ENCODE peak calls at places on chromosomes 13 and 19, in nine cellular contexts. S is heart left ventricle, F is esophagus muscularis mucosa, O is stomach, T is fibroblast of lung, Y is neuronal stem cell, R is psoas muscle, M is tibial artery, W is left ventricle myocardium inferior. Q is an unnamed sample.

GRCh38 chr13:98214008-98214643 is 37.1 kb upstream of the RNF113B start:
- DNase-seq in S (no peak), F (no peak), O (no peak), T (peak; percentile 86), Y (no peak), R (peak; percentile 50), M (no peak), W (no peak), Q (no peak)

GRCh38 chr19:42529248-42529764 is 1.0 kb upstream of the CEACAM1 start:
- DNase-seq in S (peak; percentile 30), F (no peak), O (peak; percentile 81), T (peak; percentile 7), Y (peak; percentile 41), R (peak; percentile 62), M (no peak), W (peak; percentile 25), Q (no peak)

GRCh38 chr13:113947321-113948033 is 26.4 kb downstream of the C13orf46 start:
- DNase-seq in S (peak; percentile 54), F (no peak), O (peak; percentile 66), T (no peak), Y (no peak), R (peak; percentile 84), M (peak; percentile 86), W (peak; percentile 42), Q (peak; percentile 87)

GRCh38 chr13:27024062-27024461 is 147.5 kb downstream of the USP12 start:
- DNase-seq in S (no peak), F (no peak), O (no peak), T (no peak), Y (no peak), R (no peak), M (no peak), W (no peak), Q (no peak)

GRCh38 chr19:30044273-30045259 is 102.5 kb downstream of the URI1 start:
- DNase-seq in S (no peak), F (no peak), O (no peak), T (no peak), Y (no peak), R (no peak), M (no peak), W (no peak), Q (no peak)

GRCh38 chr19:51166846-51167490 is 24.9 kb downstream of the SIGLEC7 start:
- DNase-seq in S (peak; percentile 41), F (no peak), O (no peak), T (no peak), Y (no peak), R (no peak), M (no peak), W (no peak), Q (no peak)

GRCh38 chr13:32212420-32212819 is 102.7 kb downstream of the ZAR1L start:
- DNase-seq in S (no peak), F (no peak), O (no peak), T (peak; percentile 92), Y (no peak), R (no peak), M (no peak), W (no peak), Q (no peak)

GRCh38 chr19:14135985-14136508 is 342 bp downstream of the ASF1B start:
- DNase-seq in S (no peak), F (no peak), O (no peak), T (no peak), Y (no peak), R (peak; percentile 66), M (no peak), W (no peak), Q (no peak)

GRCh38 chr19:18470153-18470552 is 32.2 kb upstream of the ISYNA1 start:
- DNase-seq in S (no peak), F (no peak), O (no peak), T (no peak), Y (no peak), R (no peak), M (no peak), W (no peak), Q (peak; percentile 44)

GRCh38 chr13:74015137-74015536 is 119.1 kb downstream of the KLF12 start:
- DNase-seq in S (no peak), F (no peak), O (no peak), T (no peak), Y (no peak), R (no peak), M (no peak), W (no peak), Q (no peak)

GRCh38 chr19:10686661-10687517 is 14.3 kb upstream of the QTRT1 start:
- DNase-seq in S (peak; percentile 54), F (no peak), O (no peak), T (peak; percentile 64), Y (no peak), R (no peak), M (no peak), W (peak; percentile 73), Q (no peak)

GRCh38 chr19:6034512-6034911 is 56.6 kb upstream of the RANBP3 start:
- DNase-seq in S (no peak), F (no peak), O (no peak), T (no peak), Y (no peak), R (no peak), M (peak; percentile 13), W (no peak), Q (no peak)

GRCh38 chr13:100399455-100399854 is 189.1 kb downstream of the GGACT start:
- DNase-seq in S (no peak), F (no peak), O (no peak), T (no peak), Y (no peak), R (no peak), M (no peak), W (no peak), Q (no peak)
- H3K4me1 ChIP-seq in S (no peaks in the 10 kb centered on the region), F (no peaks in the 10 kb centered on the region), O (no peaks in the 10 kb centered on the region), T (peaks cover 3% of the 10 kb centered on the region), Y (peaks cover 10% of the 10 kb centered on the region), R (no peaks in the 10 kb centered on the region), M (no peaks in the 10 kb centered on the region), W (no peaks in the 10 kb centered on the region), Q (no peaks in the 10 kb centered on the region)

DNA sequence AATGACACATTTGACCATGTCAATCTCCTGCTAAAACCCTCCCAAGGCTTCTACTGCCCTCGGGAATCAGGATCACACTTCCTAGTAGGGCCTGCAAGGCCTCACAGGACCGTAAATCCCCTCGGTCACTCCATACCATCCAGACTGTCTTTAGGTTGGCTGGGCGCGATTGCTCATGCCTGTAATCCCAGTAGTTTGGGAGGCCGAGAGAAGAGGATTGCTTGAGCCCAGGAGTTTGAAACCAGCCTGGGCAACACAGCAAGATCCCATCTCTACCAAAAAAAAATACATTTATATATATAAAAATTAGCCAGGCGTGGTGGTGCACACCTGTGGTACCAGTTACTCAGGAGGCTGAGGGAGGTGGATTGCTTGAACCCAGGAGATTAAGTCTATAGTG is 15.0 kb downstream of the TMEM143 start:
- DNase-seq in S (no peak), F (no peak), O (no peak), T (no peak), Y (no peak), R (no peak), M (no peak), W (no peak), Q (no peak)
- H3K27ac ChIP-seq in S (no peak overlapping the region), F (no peak overlapping the region), O (no peak overlapping the region), T (no peak overlapping the region), Y (no peak overlapping the region), R (no peak overlapping the region), M (no peak overlapping the region), W (no peak overlapping the region), Q (no peak overlapping the region)

DNA sequence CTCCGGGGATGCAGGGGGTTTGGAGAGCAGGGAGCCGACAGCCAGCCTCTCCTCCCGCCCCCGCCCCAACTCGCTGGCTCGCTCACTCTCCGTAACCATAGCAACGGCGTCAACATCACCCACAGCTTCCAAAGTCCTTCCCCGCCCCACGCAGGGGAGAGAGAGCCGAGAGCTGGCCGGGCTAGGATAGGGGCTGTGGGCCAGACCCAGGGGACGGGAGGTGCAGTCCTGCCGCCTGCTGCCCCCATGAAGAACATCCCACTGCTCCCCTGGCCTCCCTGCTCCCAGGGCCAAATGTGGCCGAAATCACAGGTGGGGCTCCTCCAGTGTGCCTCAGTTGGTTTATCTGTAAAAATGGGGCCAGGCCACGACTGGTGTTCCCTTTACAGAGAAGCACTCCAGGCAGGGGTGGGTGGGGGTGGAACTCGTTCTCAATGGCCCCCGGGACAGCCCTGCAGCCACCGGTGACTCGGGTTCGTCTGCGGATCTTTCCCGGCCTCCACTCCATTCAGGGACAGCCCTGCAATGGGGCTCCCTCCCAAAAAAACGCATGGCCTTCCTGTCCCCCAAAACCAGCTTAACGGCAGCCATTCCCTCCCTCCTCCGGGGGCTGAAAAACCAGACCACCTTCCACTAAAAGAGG is 3.1 kb downstream of the KLF16 start:
- DNase-seq in S (peak; percentile 69), F (no peak), O (no peak), T (peak; percentile 76), Y (peak; percentile 78), R (no peak), M (no peak), W (no peak), Q (peak; percentile 75)
- H3K4me1 ChIP-seq in S (peaks cover 74% of the 10 kb centered on the region), F (peaks cover 84% of the 10 kb centered on the region), O (peaks cover 82% of the 10 kb centered on the region), T (peaks cover 40% of the 10 kb centered on the region), Y (peaks cover 64% of the 10 kb centered on the region), R (peaks cover 29% of the 10 kb centered on the region), M (peaks cover 72% of the 10 kb centered on the region), W (peaks cover 85% of the 10 kb centered on the region), Q (no peaks in the 10 kb centered on the region)

GRCh38 chr19:13094285-13094595 is 8.4 kb downstream of the LYL1 start:
- DNase-seq in S (no peak), F (no peak), O (no peak), T (no peak), Y (no peak), R (no peak), M (no peak), W (no peak), Q (no peak)

GRCh38 chr19:13094771-13095392 is 7.8 kb downstream of the LYL1 start:
- DNase-seq in S (no peak), F (no peak), O (no peak), T (no peak), Y (no peak), R (no peak), M (no peak), W (no peak), Q (peak; percentile 65)

GRCh38 chr19:13092608-13093260 is 9.9 kb downstream of the LYL1 start:
- DNase-seq in S (no peak), F (no peak), O (no peak), T (peak; percentile 89), Y (no peak), R (no peak), M (no peak), W (no peak), Q (peak; percentile 73)

GRCh38 chr19:13092206-13092605 is 10.5 kb downstream of the LYL1 start:
- DNase-seq in S (no peak), F (no peak), O (no peak), T (no peak), Y (no peak), R (no peak), M (no peak), W (no peak), Q (no peak)

DNA sequence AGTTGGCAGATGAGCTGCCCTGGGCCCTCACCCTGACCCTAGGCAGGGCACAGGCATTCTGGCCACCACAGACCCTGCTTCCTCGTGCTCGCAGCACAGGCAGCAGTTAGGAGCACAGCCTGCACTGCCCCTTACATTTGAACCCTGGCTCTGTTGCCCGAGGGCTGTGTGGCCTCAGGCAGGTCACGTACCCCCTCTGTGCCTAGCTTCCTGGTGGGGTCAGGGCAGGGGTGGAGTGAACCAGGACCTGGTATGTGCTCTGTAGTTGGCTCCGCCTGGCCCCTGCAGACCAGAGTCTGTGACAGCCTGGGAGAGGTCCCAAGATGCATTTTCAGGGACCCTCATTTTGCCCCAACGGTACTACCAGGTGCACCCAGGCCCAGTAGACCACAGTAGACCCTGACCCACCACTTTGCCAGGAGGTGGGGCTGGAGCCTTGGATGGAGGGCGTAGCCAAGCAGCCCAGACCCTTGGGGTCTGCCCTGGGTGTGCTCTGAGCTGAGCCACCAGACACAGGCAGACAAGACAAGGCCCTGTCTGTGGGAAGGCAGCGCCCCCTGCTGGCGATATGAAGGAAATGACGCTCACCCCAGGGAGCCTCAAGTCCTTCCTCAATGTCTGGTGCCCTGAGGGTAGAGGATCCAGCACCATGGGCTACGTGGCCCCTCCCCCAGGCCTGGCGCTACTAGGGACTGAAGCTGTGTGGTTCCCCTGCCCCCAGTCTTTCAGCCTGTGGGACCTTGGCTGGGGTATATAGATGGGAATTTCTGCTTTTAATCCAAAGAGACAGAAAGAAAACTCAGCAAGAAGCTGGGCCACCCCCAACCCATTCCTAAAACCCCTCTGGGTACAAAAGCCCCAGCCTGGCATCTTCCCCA is 9.0 kb downstream of the LYL1 start:
- DNase-seq in S (peak; percentile 84), F (no peak), O (peak; percentile 83), T (peak; percentile 80), Y (peak; percentile 89), R (peak; percentile 91), M (peak; percentile 92), W (peak; percentile 83), Q (peak; percentile 93)
- H3K27ac ChIP-seq in S (peak overlapping the region; percentile 68), F (peak overlapping the region; percentile 86), O (peak overlapping the region; percentile 96), T (no peak overlapping the region), Y (no peak overlapping the region), R (peak overlapping the region; percentile 74), M (peak overlapping the region; percentile 94), W (peak overlapping the region; percentile 97), Q (peak overlapping the region; percentile 59)